ENCODE peak calls at places on chromosomes 6 and 20, in nine cellular contexts. F is H1, A is neural progenitor cell, Z is osteoblast, M is A549, Q is upper lobe of right lung, P is GM12878, U is heart left ventricle, X is Peyer's patch. I is an unnamed sample.

GRCh38 chr6:150229775-150230561 is 87.1 kb downstream of the PPP1R14C start:
- DNase-seq in F (no peak), A (no peak), Z (peak), M (no peak), Q (no peak), P (no peak), U (no peak), X (no peak), I (peak)

GRCh38 chr20:63431944-63432343 is 40.5 kb downstream of the KCNQ2 start:
- DNase-seq in F (no peak), A (no peak), Z (no peak), M (peak), Q (no peak), P (no peak), U (no peak), X (no peak), I (no peak)

GRCh38 chr6:22424196-22424595 is 127.4 kb upstream of the PRL start:
- DNase-seq in F (no peak), A (no peak), Z (no peak), M (no peak), Q (no peak), P (no peak), U (no peak), X (no peak), I (no peak)

GRCh38 chr20:45014671-45015415 is 48.5 kb downstream of the STK4 start:
- DNase-seq in F (no peak), A (no peak), Z (peak), M (no peak), Q (no peak), P (no peak), U (no peak), X (no peak), I (no peak)

GRCh38 chr20:57713505-57713903 is 3.7 kb upstream of the PMEPA1 start:
- DNase-seq in F (no peak), A (no peak), Z (peak), M (no peak), Q (peak), P (no peak), U (no peak), X (no peak), I (no peak)

GRCh38 chr6:43803783-43804549 is 34.0 kb downstream of the VEGFA start:
- DNase-seq in F (no peak), A (no peak), Z (no peak), M (no peak), Q (no peak), P (no peak), U (no peak), X (peak), I (peak)

GRCh38 chr6:81228912-81229540 is 523.5 kb downstream of the TENT5A start:
- DNase-seq in F (no peak), A (no peak), Z (no peak), M (peak), Q (no peak), P (no peak), U (no peak), X (no peak), I (no peak)

GRCh38 chr20:48686238-48687096 is 141.3 kb downstream of the PREX1 start:
- DNase-seq in F (no peak), A (peak), Z (peak), M (no peak), Q (no peak), P (no peak), U (no peak), X (no peak), I (no peak)

GRCh38 chr20:51354191-51354768 is 188.2 kb downstream of the NFATC2 start:
- DNase-seq in F (no peak), A (no peak), Z (peak), M (no peak), Q (peak), P (no peak), U (no peak), X (no peak), I (no peak)

GRCh38 chr6:127841811-127842210 is 59.0 kb downstream of the THEMIS start:
- DNase-seq in F (no peak), A (no peak), Z (peak), M (no peak), Q (no peak), P (no peak), U (no peak), X (no peak), I (no peak)

GRCh38 chr6:17904491-17905120 is 82.8 kb downstream of the KIF13A start:
- DNase-seq in F (no peak), A (no peak), Z (no peak), M (no peak), Q (no peak), P (no peak), U (no peak), X (no peak), I (no peak)

GRCh38 chr20:15889073-15889923 is 684.0 kb downstream of the KIF16B start:
- DNase-seq in F (no peak), A (no peak), Z (no peak), M (no peak), Q (no peak), P (no peak), U (no peak), X (no peak), I (no peak)

GRCh38 chr6:73079978-73080377 is 145.3 kb downstream of the KHDC1L start:
- DNase-seq in F (no peak), A (no peak), Z (peak), M (peak), Q (no peak), P (peak), U (no peak), X (no peak), I (no peak)

GRCh38 chr6:26240981-26241770 is 123.8 kb upstream of the BTN3A2 start:
- DNase-seq in F (no peak), A (peak), Z (peak), M (no peak), Q (no peak), P (no peak), U (no peak), X (no peak), I (no peak)

GRCh38 chr6:32195902-32196681 is 3.6 kb upstream of the GPSM3 start:
- DNase-seq in F (peak), A (peak), Z (peak), M (peak), Q (peak), P (peak), U (peak), X (peak), I (no peak)

GRCh38 chr6:163333686-163334085 is 80.8 kb upstream of the QKI start:
- DNase-seq in F (no peak), A (no peak), Z (no peak), M (no peak), Q (no peak), P (no peak), U (no peak), X (no peak), I (no peak)

GRCh38 chr20:38601216-38602184 is at the start of gene ARHGAP40:
- DNase-seq in F (peak), A (peak), Z (peak), M (no peak), Q (no peak), P (no peak), U (no peak), X (no peak), I (no peak)

GRCh38 chr6:163485388-163485851 is 70.9 kb downstream of the QKI start:
- DNase-seq in F (no peak), A (no peak), Z (no peak), M (no peak), Q (no peak), P (no peak), U (no peak), X (no peak), I (no peak)

GRCh38 chr20:52684911-52685310 is 287.2 kb upstream of the TSHZ2 start:
- DNase-seq in F (no peak), A (no peak), Z (no peak), M (no peak), Q (no peak), P (no peak), U (no peak), X (no peak), I (no peak)

GRCh38 chr20:44489931-44490330 is 14.3 kb downstream of the TTPAL start:
- DNase-seq in F (no peak), A (no peak), Z (no peak), M (no peak), Q (no peak), P (peak), U (no peak), X (no peak), I (no peak)

GRCh38 chr6:151716446-151717047 is 90.9 kb upstream of the ESR1 start:
- DNase-seq in F (peak), A (no peak), Z (no peak), M (peak), Q (no peak), P (no peak), U (no peak), X (no peak), I (no peak)

GRCh38 chr6:48757661-48758060 is 646.7 kb upstream of the PTCHD4 start:
- DNase-seq in F (no peak), A (no peak), Z (no peak), M (no peak), Q (no peak), P (no peak), U (no peak), X (no peak), I (peak)

GRCh38 chr6:3609388-3609787 is 142.1 kb downstream of the PXDC1 start:
- DNase-seq in F (peak), A (no peak), Z (no peak), M (no peak), Q (no peak), P (no peak), U (no peak), X (no peak), I (no peak)

GRCh38 chr6:127117979-127118504 is 429 bp upstream of the RSPO3 start:
- DNase-seq in F (peak), A (peak), Z (peak), M (no peak), Q (peak), P (no peak), U (no peak), X (peak), I (no peak)

GRCh38 chr6:39792501-39793450 is 600 bp downstream of the DAAM2 start:
- DNase-seq in F (peak), A (no peak), Z (peak), M (no peak), Q (no peak), P (no peak), U (peak), X (no peak), I (no peak)

GRCh38 chr6:7730852-7731251 is 5.0 kb downstream of the BMP6 start:
- DNase-seq in F (no peak), A (no peak), Z (peak), M (peak), Q (no peak), P (no peak), U (no peak), X (no peak), I (peak)

GRCh38 chr6:157542405-157542943 is 161.5 kb downstream of the ZDHHC14 start:
- DNase-seq in F (no peak), A (no peak), Z (no peak), M (no peak), Q (no peak), P (no peak), U (no peak), X (no peak), I (no peak)

GRCh38 chr20:31587545-31588389 is 17.3 kb upstream of the ID1 start:
- DNase-seq in F (no peak), A (peak), Z (peak), M (no peak), Q (peak), P (no peak), U (peak), X (peak), I (no peak)

GRCh38 chr20:3748073-3748472 is 15.6 kb downstream of the HSPA12B start:
- DNase-seq in F (no peak), A (no peak), Z (peak), M (no peak), Q (no peak), P (no peak), U (no peak), X (no peak), I (no peak)

GRCh38 chr6:156780117-156780641 is 3.0 kb downstream of the ARID1B start:
- DNase-seq in F (no peak), A (peak), Z (peak), M (peak), Q (no peak), P (peak), U (no peak), X (no peak), I (peak)

GRCh38 chr6:167839755-167840154 is 13.0 kb downstream of the AFDN start:
- DNase-seq in F (no peak), A (peak), Z (no peak), M (no peak), Q (no peak), P (no peak), U (no peak), X (no peak), I (no peak)

DNA sequence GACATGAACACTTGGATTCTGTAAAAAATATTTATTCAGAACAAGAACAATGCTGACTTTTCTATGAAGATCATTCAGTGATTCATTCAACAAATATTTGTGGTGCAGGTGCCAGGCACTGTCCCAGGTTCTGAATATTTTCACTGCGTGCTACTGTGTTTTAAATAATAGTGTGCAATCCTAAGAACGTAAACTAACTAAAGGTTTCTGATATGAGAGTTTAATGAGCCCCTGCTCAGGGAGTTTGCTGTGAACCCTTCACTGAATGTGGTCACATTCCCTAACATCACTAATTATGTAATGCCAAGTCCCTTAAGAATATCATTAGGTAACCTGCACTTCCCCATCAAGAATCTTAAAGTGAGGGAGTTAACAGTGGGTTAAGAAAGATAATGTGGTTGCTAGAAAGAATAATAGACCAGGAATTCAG is 1.7 kb upstream of the TMEM170B start:
- DNase-seq in F (no peak), A (no peak), Z (peak), M (no peak), Q (no peak), P (no peak), U (no peak), X (no peak), I (no peak)
- H3K27ac ChIP-seq in F (no peak), A (no peak), Z (no peak), M (no peak), Q (no peak), P (no peak), U (no peak), X (no peak), I (no peak)

DNA sequence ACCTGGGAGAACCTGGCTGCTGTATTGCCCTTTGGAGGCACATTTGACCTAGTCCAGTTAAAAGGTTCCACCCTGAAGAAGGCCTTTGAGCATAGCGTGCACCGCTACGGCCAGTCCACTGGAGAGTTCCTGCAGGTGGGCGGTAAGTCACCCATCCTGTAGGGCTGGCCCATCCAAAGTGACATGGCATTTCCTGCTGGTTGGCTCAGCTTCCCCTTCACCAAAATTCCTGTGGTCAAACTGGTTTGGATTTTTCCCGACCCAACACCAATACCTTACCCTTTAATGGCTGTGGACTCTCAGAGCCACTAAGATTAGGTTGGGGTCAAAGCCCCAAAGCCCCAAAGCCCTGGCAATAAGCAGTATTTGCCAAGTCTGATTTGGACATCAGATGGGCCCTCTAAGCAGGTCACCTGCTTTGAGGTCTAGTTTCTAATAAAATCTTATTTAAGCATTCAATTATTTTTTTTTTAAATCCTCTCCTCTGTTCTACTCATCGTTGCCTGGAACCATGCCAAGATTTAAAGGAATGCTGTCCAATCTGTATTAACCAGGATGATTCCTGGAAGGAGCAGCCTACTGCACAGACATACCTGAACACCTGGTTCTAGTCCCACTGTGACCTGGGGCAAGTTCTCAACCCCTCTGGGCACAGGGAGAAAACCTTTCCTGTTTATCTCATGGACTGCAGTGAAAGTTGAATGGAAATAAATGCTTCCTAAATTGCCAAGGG is 40.8 kb downstream of the NT5E start:
- DNase-seq in F (peak), A (no peak), Z (no peak), M (no peak), Q (no peak), P (no peak), U (no peak), X (no peak), I (no peak)
- H3K27ac ChIP-seq in F (no peak), A (no peak), Z (no peak), M (no peak), Q (no peak), P (no peak), U (no peak), X (no peak), I (peak)

DNA sequence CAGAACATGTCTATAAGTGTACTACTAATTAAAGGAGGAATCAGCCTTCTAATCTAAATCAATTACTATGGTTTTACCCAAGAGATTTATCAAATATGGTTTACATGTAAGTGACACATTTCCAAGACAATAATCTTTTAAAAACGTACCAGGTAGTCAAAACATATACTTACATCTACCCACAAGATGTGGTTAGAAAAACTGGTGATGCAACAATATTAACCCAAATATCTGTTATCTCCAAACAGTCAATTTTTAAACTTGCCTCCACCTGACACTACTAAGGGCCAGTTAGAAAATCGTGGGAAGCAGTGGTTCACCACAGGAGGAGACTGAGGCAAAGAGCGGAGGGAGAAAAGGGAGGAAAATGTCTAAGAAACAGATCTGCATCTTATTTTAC is 28.0 kb downstream of the NOL7 start:
- DNase-seq in F (no peak), A (no peak), Z (no peak), M (no peak), Q (no peak), P (no peak), U (no peak), X (no peak), I (no peak)
- H3K27ac ChIP-seq in F (no peak), A (no peak), Z (no peak), M (no peak), Q (no peak), P (no peak), U (no peak), X (no peak), I (no peak)

GRCh38 chr20:62065669-62066338 is at the start of gene TAF4:
- DNase-seq in F (peak), A (peak), Z (peak), M (peak), Q (peak), P (no peak), U (peak), X (peak), I (no peak)

GRCh38 chr20:62063981-62064787 is 1.5 kb downstream of the TAF4 start:
- DNase-seq in F (no peak), A (peak), Z (peak), M (no peak), Q (peak), P (no peak), U (no peak), X (peak), I (no peak)

GRCh38 chr20:62063601-62063980 is 2.1 kb downstream of the TAF4 start:
- DNase-seq in F (no peak), A (peak), Z (peak), M (no peak), Q (peak), P (no peak), U (no peak), X (no peak), I (no peak)

GRCh38 chr20:62066339-62066982 is 780 bp upstream of the TAF4 start:
- DNase-seq in F (peak), A (peak), Z (no peak), M (peak), Q (peak), P (no peak), U (peak), X (peak), I (no peak)

GRCh38 chr20:62064788-62065668 is 653 bp downstream of the TAF4 start:
- DNase-seq in F (no peak), A (peak), Z (peak), M (no peak), Q (peak), P (no peak), U (no peak), X (peak), I (no peak)
- H3K27ac ChIP-seq in F (no peak), A (no peak), Z (no peak), M (peak), Q (no peak), P (no peak), U (peak), X (peak), I (peak)

GRCh38 chr20:33419140-33419974 is 18.0 kb upstream of the CDK5RAP1 start:
- DNase-seq in F (no peak), A (no peak), Z (no peak), M (no peak), Q (no peak), P (no peak), U (peak), X (no peak), I (no peak)
- H3K27ac ChIP-seq in F (no peak), A (no peak), Z (no peak), M (no peak), Q (no peak), P (no peak), U (peak), X (no peak), I (no peak)

GRCh38 chr6:144315226-144315980 is 30.3 kb downstream of the UTRN start:
- DNase-seq in F (no peak), A (no peak), Z (no peak), M (no peak), Q (no peak), P (no peak), U (no peak), X (no peak), I (no peak)
- H3K27ac ChIP-seq in F (no peak), A (no peak), Z (peak), M (no peak), Q (peak), P (no peak), U (peak), X (no peak), I (no peak)

DNA sequence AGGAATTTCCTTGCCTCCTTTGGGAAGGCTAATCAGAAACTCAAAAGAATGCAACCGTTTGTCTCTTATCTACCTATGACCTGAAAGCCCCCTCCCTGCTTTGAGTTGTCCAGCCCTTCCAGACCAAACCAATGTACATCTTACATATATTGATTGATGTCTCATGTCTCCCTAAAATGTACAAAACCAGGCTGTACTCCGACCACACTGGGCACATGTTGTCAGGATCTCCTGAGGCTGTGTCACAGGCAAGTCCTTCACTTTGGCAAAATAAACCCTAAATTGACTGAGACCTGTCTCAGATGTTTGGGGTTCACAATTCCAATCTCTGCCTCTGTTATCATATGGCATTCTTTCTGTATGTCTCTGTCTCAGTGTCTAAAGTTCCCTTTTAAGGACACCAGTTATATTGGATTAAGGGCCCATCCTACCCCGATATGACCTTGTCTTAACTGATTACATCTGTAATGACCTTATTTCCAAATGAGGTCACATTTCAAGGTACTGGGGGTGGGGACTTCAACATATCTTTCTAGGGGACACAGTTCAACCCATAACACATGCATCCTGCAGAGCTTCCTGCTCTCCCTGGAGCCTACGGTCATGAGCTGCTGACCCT is 513.5 kb upstream of the JARID2 start:
- DNase-seq in F (no peak), A (no peak), Z (no peak), M (no peak), Q (no peak), P (no peak), U (no peak), X (no peak), I (no peak)
- H3K27ac ChIP-seq in F (no peak), A (no peak), Z (peak), M (peak), Q (no peak), P (no peak), U (no peak), X (no peak), I (peak)

I was measured in epithelial cell of prostate.